ENCODE peak calls at places on chromosomes 7 and 10, in six cellular contexts. H, C, W, B, X and N are unnamed samples.

GRCh38 chr7:78472519-78472918 is 673.9 kb downstream of the PHTF2 start:
- DNase-seq in H (peak; percentile 40), C (no peak), W (no peak), B (peak; percentile 69), X (no peak), N (no peak)

GRCh38 chr7:130958846-130959245 is 224.8 kb upstream of the KLF14 start:
- DNase-seq in H (no peak), C (no peak), W (no peak), B (no peak), X (no peak), N (no peak)

GRCh38 chr10:98438715-98439114 is 8.0 kb downstream of the HPS1 start:
- DNase-seq in H (no peak), C (no peak), W (no peak), B (no peak), X (no peak), N (no peak)

GRCh38 chr7:93715234-93715633 is 140.7 kb upstream of the CALCR start:
- DNase-seq in H (peak; percentile 42), C (no peak), W (peak; percentile 68), B (peak; percentile 1), X (no peak), N (peak; percentile 79)

GRCh38 chr10:27388761-27389399 is 115.2 kb upstream of the RAB18 start:
- DNase-seq in H (peak; percentile 7), C (no peak), W (no peak), B (no peak), X (no peak), N (no peak)

GRCh38 chr7:134693256-134693655 is 46.6 kb downstream of the BPGM start:
- DNase-seq in H (peak; percentile 90), C (peak; percentile 25), W (no peak), B (peak; percentile 71), X (peak; percentile 17), N (no peak)

GRCh38 chr10:46268076-46268881 is 18.5 kb upstream of the ANTXRL start:
- DNase-seq in H (no peak), C (peak; percentile 63), W (no peak), B (no peak), X (peak; percentile 60), N (no peak)

GRCh38 chr7:151087247-151088018 is 1.2 kb downstream of the AGAP3 start:
- DNase-seq in H (no peak), C (no peak), W (peak; percentile 72), B (no peak), X (no peak), N (peak; percentile 65)

GRCh38 chr7:69540275-69540674 is 58.0 kb upstream of the AUTS2 start:
- DNase-seq in H (no peak), C (no peak), W (no peak), B (no peak), X (no peak), N (no peak)

GRCh38 chr7:13800694-13801448 is 188.6 kb downstream of the ETV1 start:
- DNase-seq in H (peak; percentile 96), C (no peak), W (no peak), B (peak; percentile 71), X (no peak), N (no peak)

GRCh38 chr7:12729112-12729511 is 41.7 kb downstream of the ARL4A start:
- DNase-seq in H (no peak), C (no peak), W (peak; percentile 78), B (no peak), X (no peak), N (no peak)

GRCh38 chr7:110484316-110484715 is 606.6 kb upstream of the LRRN3 start:
- DNase-seq in H (no peak), C (no peak), W (no peak), B (no peak), X (no peak), N (no peak)

GRCh38 chr10:132627736-132628512 is 90.3 kb downstream of the INPP5A start:
- DNase-seq in H (no peak), C (no peak), W (no peak), B (no peak), X (no peak), N (peak; percentile 33)

GRCh38 chr10:104076743-104077160 is 8.9 kb downstream of the COL17A1 start:
- DNase-seq in H (no peak), C (no peak), W (peak; percentile 86), B (no peak), X (no peak), N (no peak)

GRCh38 chr10:129707406-129708388 is 240.7 kb downstream of the MGMT start:
- DNase-seq in H (no peak), C (no peak), W (no peak), B (peak; percentile 7), X (no peak), N (no peak)

GRCh38 chr10:42869977-42870350 is 87.4 kb downstream of the BMS1 start:
- DNase-seq in H (no peak), C (no peak), W (no peak), B (no peak), X (no peak), N (no peak)

GRCh38 chr7:38070718-38071117 is 107.3 kb upstream of the STARD3NL start:
- DNase-seq in H (peak; percentile 21), C (no peak), W (peak; percentile 15), B (no peak), X (no peak), N (no peak)

GRCh38 chr7:40680657-40681056 is 545.9 kb downstream of the SUGCT start:
- DNase-seq in H (peak; percentile 64), C (no peak), W (peak; percentile 69), B (no peak), X (no peak), N (no peak)

GRCh38 chr7:5694221-5694754 is 87.2 kb downstream of the RNF216 start:
- DNase-seq in H (peak; percentile 66), C (no peak), W (no peak), B (peak; percentile 92), X (no peak), N (no peak)

GRCh38 chr10:113053881-113054280 is 103.8 kb downstream of the TCF7L2 start:
- DNase-seq in H (peak; percentile 33), C (no peak), W (peak; percentile 45), B (no peak), X (no peak), N (no peak)

GRCh38 chr10:59587083-59587755 is 122.4 kb downstream of the SLC16A9 start:
- DNase-seq in H (peak; percentile 95), C (no peak), W (no peak), B (no peak), X (no peak), N (no peak)

GRCh38 chr10:3435671-3436070 is 263.1 kb upstream of the PITRM1 start:
- DNase-seq in H (peak; percentile 5), C (no peak), W (no peak), B (no peak), X (no peak), N (no peak)

GRCh38 chr7:105664816-105665525 is 83.7 kb upstream of the EFCAB10 start:
- DNase-seq in H (no peak), C (no peak), W (peak; percentile 92), B (no peak), X (no peak), N (no peak)

GRCh38 chr10:66180651-66181318 is 745.1 kb upstream of the LRRTM3 start:
- DNase-seq in H (peak; percentile 61), C (no peak), W (peak; percentile 69), B (peak; percentile 21), X (no peak), N (peak; percentile 17)

GRCh38 chr10:103072891-103073290 is 120.2 kb downstream of the NT5C2 start:
- DNase-seq in H (no peak), C (no peak), W (no peak), B (no peak), X (no peak), N (no peak)

GRCh38 chr10:117273980-117274379 is 33.1 kb downstream of the SLC18A2 start:
- DNase-seq in H (no peak), C (no peak), W (no peak), B (no peak), X (no peak), N (no peak)

GRCh38 chr7:94244760-94245159 is 149.9 kb upstream of the COL1A2 start:
- DNase-seq in H (peak; percentile 50), C (no peak), W (no peak), B (no peak), X (no peak), N (no peak)

GRCh38 chr7:101564778-101565211 is 64.3 kb downstream of the MYL10 start:
- DNase-seq in H (peak; percentile 33), C (no peak), W (peak; percentile 46), B (no peak), X (no peak), N (peak; percentile 69)

GRCh38 chr10:34985823-34986222 is 104.3 kb downstream of the CUL2 start:
- DNase-seq in H (no peak), C (no peak), W (peak; percentile 44), B (no peak), X (no peak), N (no peak)
- TF ChIP-seq CTCF in H (peak; percentile 30), C (no peak), W (peak; percentile 45), B (peak; percentile 38), X (no peak), N (no peak)

DNA sequence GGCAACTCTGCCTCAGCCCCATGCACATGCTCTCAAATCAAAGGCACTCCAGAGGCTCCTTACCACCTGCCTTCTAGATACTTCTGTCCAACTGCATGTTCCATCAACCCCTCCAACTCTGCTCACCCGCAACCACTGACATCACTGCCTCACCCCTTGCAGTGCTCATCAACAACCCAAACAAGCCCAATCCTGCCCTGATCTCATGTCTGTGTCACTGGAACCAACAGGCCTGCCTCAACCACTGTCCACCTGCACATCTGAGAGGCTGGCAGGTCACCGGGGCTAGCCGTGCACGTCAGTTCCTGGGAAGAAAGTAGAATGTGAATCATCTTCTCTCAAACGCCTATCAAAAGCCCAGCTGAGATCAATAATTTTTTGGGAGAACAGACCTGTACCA is 33.3 kb downstream of the CTBP2 start:
- DNase-seq in H (peak; percentile 90), C (no peak), W (no peak), B (no peak), X (no peak), N (no peak)
- TF ChIP-seq CTCF in H (no peak), C (no peak), W (no peak), B (no peak), X (no peak), N (no peak)

DNA sequence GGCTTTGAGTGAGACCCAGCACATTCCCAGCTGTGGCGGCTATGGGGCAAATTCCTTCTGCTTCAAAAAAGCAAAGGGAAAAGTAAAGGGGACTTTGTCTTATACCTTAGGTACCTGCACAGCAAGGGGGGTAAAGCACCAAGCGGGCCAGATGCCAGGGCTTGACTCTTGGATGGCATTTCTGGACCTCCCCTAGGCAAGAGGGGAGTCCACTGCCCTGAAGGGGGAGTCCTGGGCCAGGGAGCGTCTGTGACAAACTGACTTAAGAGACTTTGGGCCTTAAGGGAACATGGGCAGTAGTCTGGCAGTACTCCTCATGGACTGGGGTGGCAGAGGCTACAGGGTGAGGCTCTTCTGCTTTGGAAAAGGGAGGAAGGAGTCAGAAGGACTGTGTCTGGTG is 16.1 kb upstream of the FOXI2 start:
- DNase-seq in H (no peak), C (no peak), W (no peak), B (no peak), X (no peak), N (no peak)
- TF ChIP-seq CTCF in H (no peak), C (no peak), W (no peak), B (no peak), X (no peak), N (no peak)

DNA sequence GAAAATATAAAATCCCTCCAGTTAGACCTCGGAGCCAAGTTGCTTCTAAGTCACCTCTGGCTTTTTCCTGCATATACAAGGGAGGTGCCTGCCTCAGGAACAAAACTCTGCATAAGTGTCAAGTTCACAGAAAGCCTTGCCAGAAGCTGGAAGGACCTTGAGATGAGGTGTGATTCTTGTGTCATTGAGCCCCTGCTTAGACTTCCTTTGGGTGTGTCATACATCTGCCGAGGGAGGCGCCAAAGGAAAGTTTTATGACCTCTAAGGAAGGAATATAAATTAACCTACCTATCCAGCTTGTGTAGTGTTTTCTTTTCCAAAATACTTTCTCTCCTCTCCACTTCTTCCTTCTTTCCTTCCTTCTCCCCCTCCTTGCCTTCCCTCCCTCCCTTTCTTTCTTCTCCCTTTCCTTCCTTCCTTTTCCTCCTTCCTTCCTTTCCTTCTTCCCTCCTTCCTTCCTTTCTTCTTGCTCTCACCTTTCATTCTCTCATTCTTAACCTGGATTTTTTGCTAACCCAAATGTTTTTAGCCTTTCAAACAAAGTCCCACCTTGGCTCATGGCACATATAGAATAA is 75.1 kb downstream of the TRIL start:
- DNase-seq in H (no peak), C (no peak), W (no peak), B (no peak), X (no peak), N (no peak)
- TF ChIP-seq CTCF in H (no peak), C (no peak), W (no peak), B (no peak), X (no peak), N (no peak)